ENCODE peak calls at places on chromosomes 12 and 14, in seven cellular contexts. J is GM23338; X is CD8-positive, alpha-beta T cell; O is PC-3; K is cardiac muscle cell; T is tibial artery; L is PC-9. V is an unnamed sample. For H3K4me1, the result is how much of the 10 kb centered on the place peaks cover.

GRCh38 chr12:68148261-68148951 is 11.1 kb downstream of the IFNG start:
- DNase-seq in J (peak), X (no peak), O (no peak), K (no peak), T (no peak), L (no peak), V (no peak)

GRCh38 chr14:81125536-81125935 is 95.2 kb downstream of the GTF2A1 start:
- DNase-seq in J (no peak), X (no peak), O (no peak), K (no peak), T (no peak), L (no peak), V (no peak)

GRCh38 chr12:59452259-59452658 is 143.6 kb upstream of the SLC16A7 start:
- DNase-seq in J (no peak), X (no peak), O (peak), K (peak), T (no peak), L (no peak), V (no peak)

GRCh38 chr12:52246720-52247621 is 13.9 kb downstream of the KRT7 start:
- DNase-seq in J (peak), X (no peak), O (peak), K (no peak), T (no peak), L (peak), V (no peak)

GRCh38 chr12:52992699-52993557 is 13.3 kb upstream of the EIF4B start:
- DNase-seq in J (no peak), X (no peak), O (peak), K (peak), T (no peak), L (peak), V (no peak)

GRCh38 chr12:47038270-47038748 is 41.1 kb upstream of the PCED1B start:
- DNase-seq in J (no peak), X (no peak), O (peak), K (peak), T (no peak), L (peak), V (no peak)

GRCh38 chr12:44431647-44432352 is 444.3 kb downstream of the NELL2 start:
- DNase-seq in J (no peak), X (no peak), O (no peak), K (no peak), T (no peak), L (no peak), V (no peak)

GRCh38 chr14:33728010-33728498 is 222.8 kb downstream of the EGLN3 start:
- DNase-seq in J (no peak), X (no peak), O (peak), K (no peak), T (no peak), L (no peak), V (no peak)

GRCh38 chr12:71640316-71640715 is 23.3 kb downstream of the ZFC3H1 start:
- DNase-seq in J (no peak), X (no peak), O (no peak), K (no peak), T (no peak), L (no peak), V (no peak)

GRCh38 chr12:15274561-15274967 is 47.7 kb upstream of the PTPRO start:
- DNase-seq in J (no peak), X (no peak), O (peak), K (no peak), T (no peak), L (peak), V (no peak)

GRCh38 chr14:104333903-104334811 is 195.8 kb downstream of the KIF26A start:
- DNase-seq in J (no peak), X (no peak), O (no peak), K (no peak), T (no peak), L (no peak), V (no peak)

GRCh38 chr12:57734586-57734985 is 4.0 kb downstream of the AGAP2 start:
- DNase-seq in J (no peak), X (no peak), O (no peak), K (no peak), T (no peak), L (no peak), V (no peak)

GRCh38 chr12:130976171-130976720 is 22.5 kb downstream of the ADGRD1 start:
- DNase-seq in J (no peak), X (no peak), O (no peak), K (no peak), T (no peak), L (no peak), V (no peak)

GRCh38 chr12:16573652-16574077 is 32.3 kb downstream of the LMO3 start:
- DNase-seq in J (peak), X (no peak), O (no peak), K (peak), T (peak), L (no peak), V (peak)

GRCh38 chr12:53065975-53066593 is 13.1 kb downstream of the SPRYD3 start:
- DNase-seq in J (peak), X (peak), O (peak), K (peak), T (peak), L (peak), V (peak)

GRCh38 chr12:59708059-59708458 is 112.2 kb downstream of the SLC16A7 start:
- DNase-seq in J (no peak), X (no peak), O (peak), K (peak), T (no peak), L (no peak), V (no peak)

GRCh38 chr12:4353785-4354208 is 25.7 kb downstream of the FGF23 start:
- DNase-seq in J (peak), X (peak), O (peak), K (peak), T (no peak), L (no peak), V (no peak)

GRCh38 chr14:104179126-104179525 is 40.7 kb downstream of the KIF26A start:
- DNase-seq in J (no peak), X (no peak), O (no peak), K (no peak), T (no peak), L (no peak), V (no peak)

GRCh38 chr12:74820324-74820723 is 282.7 kb downstream of the ATXN7L3B start:
- DNase-seq in J (peak), X (no peak), O (no peak), K (no peak), T (no peak), L (no peak), V (no peak)

GRCh38 chr12:65923228-65923627 is 98.9 kb downstream of the HMGA2 start:
- DNase-seq in J (no peak), X (no peak), O (no peak), K (no peak), T (no peak), L (no peak), V (no peak)

GRCh38 chr12:30823140-30823669 is 68.5 kb upstream of the CAPRIN2 start:
- DNase-seq in J (peak), X (peak), O (no peak), K (peak), T (no peak), L (no peak), V (peak)

GRCh38 chr14:20657216-20658211 is 16.0 kb upstream of the OR6S1 start:
- DNase-seq in J (peak), X (no peak), O (peak), K (no peak), T (no peak), L (peak), V (no peak)

GRCh38 chr12:1842183-1842904 is 22.0 kb downstream of the LRTM2 start:
- DNase-seq in J (no peak), X (no peak), O (no peak), K (no peak), T (no peak), L (no peak), V (no peak)

GRCh38 chr14:93212432-93212831 is 5.4 kb downstream of the UBR7 start:
- DNase-seq in J (no peak), X (no peak), O (no peak), K (no peak), T (no peak), L (no peak), V (no peak)

GRCh38 chr14:42172304-42172703 is 565.6 kb downstream of the LRFN5 start:
- DNase-seq in J (no peak), X (no peak), O (no peak), K (no peak), T (no peak), L (no peak), V (no peak)

GRCh38 chr12:48956279-48957140 is 777 bp downstream of the ARF3 start:
- DNase-seq in J (peak), X (no peak), O (peak), K (peak), T (peak), L (peak), V (peak)

GRCh38 chr12:6241495-6241894 is 41.3 kb downstream of the CD9 start:
- DNase-seq in J (no peak), X (no peak), O (no peak), K (no peak), T (no peak), L (no peak), V (no peak)

GRCh38 chr12:101480849-101481248 is 5.7 kb downstream of the SPIC start:
- DNase-seq in J (no peak), X (no peak), O (no peak), K (no peak), T (no peak), L (no peak), V (no peak)

GRCh38 chr14:64766430-64767151 is 62.4 kb downstream of the PLEKHG3 start:
- DNase-seq in J (peak), X (no peak), O (peak), K (no peak), T (no peak), L (peak), V (no peak)

GRCh38 chr12:65944637-65945036 is 120.4 kb downstream of the HMGA2 start:
- DNase-seq in J (no peak), X (no peak), O (peak), K (no peak), T (no peak), L (peak), V (no peak)

GRCh38 chr12:121364657-121365265 is 12.6 kb upstream of the ANAPC5 start:
- DNase-seq in J (no peak), X (no peak), O (peak), K (no peak), T (no peak), L (no peak), V (no peak)

DNA sequence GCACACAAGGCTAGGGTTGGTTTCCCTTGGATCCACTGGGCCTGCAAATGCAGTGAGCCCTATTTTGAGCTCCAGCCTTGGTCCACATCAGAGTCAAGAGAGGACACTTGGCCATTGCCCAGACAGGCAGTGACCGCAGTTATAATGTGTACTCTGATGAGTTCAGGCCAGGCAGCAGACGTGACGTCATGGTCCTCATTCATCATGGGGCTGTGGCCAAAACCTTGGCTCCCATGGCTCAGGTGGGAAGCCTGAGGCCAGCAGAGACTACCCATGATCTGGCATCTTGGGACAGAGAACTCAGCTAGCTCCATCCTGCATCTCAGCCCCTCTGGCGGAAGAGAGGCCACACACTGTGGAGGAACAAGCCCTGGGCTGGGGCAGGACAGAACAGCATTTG is 16.4 kb downstream of the TMEM63C start:
- DNase-seq in J (no peak), X (no peak), O (no peak), K (no peak), T (no peak), L (no peak), V (no peak)
- H3K4me1 ChIP-seq in J (under half), X (under half), O (under half), K (under half), T (under half), L (under half), V (under half)

GRCh38 chr14:67719866-67720265 is 18.2 kb downstream of the RDH12 start:
- DNase-seq in J (no peak), X (no peak), O (no peak), K (peak), T (no peak), L (no peak), V (no peak)
- H3K4me1 ChIP-seq in J (under half), X (under half), O (under half), K (under half), T (under half), L (under half), V (under half)

GRCh38 chr14:89298056-89298834 is 118.8 kb downstream of the FOXN3 start:
- DNase-seq in J (no peak), X (no peak), O (peak), K (no peak), T (no peak), L (no peak), V (no peak)

GRCh38 chr14:89299587-89299986 is 117.4 kb downstream of the FOXN3 start:
- DNase-seq in J (no peak), X (no peak), O (no peak), K (no peak), T (no peak), L (no peak), V (no peak)

GRCh38 chr14:89304972-89305703 is 111.9 kb downstream of the FOXN3 start:
- DNase-seq in J (no peak), X (no peak), O (peak), K (peak), T (peak), L (no peak), V (no peak)

GRCh38 chr14:89303452-89304435 is 113.3 kb downstream of the FOXN3 start:
- DNase-seq in J (no peak), X (no peak), O (peak), K (peak), T (peak), L (no peak), V (no peak)

DNA sequence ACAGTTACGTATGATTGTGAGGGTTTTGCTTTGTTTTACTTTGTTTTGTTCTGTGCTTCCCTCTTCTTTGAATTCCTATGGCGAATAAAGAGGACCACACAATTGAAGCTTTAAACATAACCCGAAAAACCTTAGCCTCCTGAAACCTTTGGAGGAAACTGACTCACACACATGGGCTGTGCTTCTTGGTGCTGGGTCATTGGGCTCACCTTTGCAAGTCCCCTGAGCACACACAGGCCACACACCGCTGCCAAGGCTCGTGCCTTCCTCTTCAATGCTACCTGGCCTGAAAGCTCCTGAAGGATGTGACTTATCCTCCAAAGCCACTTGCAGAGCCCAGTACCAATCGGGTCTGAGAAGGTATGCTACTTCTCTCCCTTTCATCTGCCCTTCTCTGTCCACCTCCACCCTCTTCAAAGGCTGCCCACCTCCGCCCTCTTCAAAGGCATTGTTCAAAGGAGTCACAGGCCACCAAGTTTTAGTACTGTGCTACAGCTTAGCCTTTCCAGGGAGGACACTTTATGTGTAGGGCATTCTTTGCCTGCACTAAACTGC is 114.6 kb downstream of the FOXN3 start:
- DNase-seq in J (no peak), X (no peak), O (no peak), K (no peak), T (no peak), L (no peak), V (no peak)
- H3K4me1 ChIP-seq in J (half or more), X (under half), O (under half), K (under half), T (under half), L (under half), V (under half)

DNA sequence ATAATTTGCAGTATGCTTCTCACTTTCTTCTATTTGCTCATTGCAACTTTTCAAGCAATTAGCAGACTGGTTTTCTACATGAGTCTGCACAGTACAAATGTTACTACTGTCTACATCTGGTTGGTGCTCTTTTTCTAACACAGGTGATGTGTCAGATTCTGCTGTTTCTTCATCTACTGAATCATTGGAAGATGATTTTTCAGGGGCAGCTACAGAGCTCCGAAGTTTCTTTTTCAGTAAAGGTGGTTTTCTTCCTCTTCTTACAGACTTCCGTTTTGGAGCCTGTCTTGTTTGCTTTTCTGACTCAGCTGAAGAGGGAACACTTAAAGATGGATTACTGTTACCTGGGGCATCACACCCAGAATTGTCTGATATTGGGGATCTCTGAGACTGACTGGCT is 62.1 kb downstream of the SCAF11 start:
- DNase-seq in J (no peak), X (no peak), O (peak), K (no peak), T (no peak), L (no peak), V (no peak)
- H3K4me1 ChIP-seq in J (under half), X (under half), O (under half), K (under half), T (under half), L (under half), V (under half)

DNA sequence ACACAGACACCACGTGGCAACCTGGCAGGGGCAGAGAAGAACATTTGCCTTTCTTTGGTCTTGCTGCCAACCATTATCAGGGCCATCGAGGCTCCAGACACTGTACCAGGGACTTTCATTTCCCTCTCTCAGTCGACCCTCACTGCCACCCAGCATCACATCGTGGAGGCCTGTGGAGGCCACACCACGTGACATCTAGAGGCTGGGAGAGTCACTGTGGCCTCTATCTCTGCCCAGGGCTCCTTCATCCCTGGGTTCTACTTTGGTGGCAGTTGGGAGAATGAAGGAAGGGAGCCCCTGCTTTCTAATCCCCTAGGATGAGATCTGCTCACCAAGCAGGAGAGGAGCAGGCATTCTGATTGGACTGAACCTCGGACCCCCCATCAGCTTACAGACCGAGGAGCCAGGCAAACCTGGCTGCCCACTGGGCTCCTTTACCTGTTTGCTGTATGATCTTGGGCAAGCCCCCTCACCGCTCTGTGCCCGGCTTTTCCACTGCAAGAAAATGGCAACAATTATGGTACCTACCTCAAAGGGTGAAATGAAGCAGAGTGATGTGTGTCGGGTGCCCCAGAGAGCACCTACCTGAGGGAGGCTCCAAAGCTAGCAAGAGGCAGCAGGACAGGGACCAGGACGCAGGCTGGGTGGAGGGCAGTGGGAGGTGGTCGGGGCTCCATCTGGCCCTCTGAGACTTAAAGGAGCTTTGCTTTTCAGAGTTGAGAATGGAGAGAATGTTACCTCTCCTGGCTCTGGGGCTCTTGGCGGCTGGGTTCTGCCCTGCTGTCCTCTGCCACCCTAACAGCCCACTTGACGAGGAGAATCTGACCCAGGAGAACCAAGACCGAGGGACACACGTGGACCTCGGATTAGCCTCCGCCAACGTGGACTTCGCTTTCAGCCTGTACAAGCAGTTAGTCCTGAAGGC is 1.8 kb downstream of the SERPINA3 start:
- DNase-seq in J (no peak), X (no peak), O (no peak), K (no peak), T (peak), L (no peak), V (no peak)
- H3K4me1 ChIP-seq in J (under half), X (under half), O (under half), K (under half), T (under half), L (under half), V (under half)

GRCh38 chr12:23945249-23945648 is 4.2 kb downstream of the SOX5 start:
- DNase-seq in J (no peak), X (no peak), O (no peak), K (no peak), T (no peak), L (no peak), V (no peak)

GRCh38 chr12:23949212-23950010 is at the start of gene SOX5:
- DNase-seq in J (peak), X (no peak), O (no peak), K (peak), T (peak), L (no peak), V (peak)

GRCh38 chr12:23944067-23944466 is 5.4 kb downstream of the SOX5 start:
- DNase-seq in J (peak), X (no peak), O (no peak), K (no peak), T (no peak), L (no peak), V (peak)

GRCh38 chr12:23950011-23950774 is 723 bp upstream of the SOX5 start:
- DNase-seq in J (peak), X (no peak), O (no peak), K (peak), T (peak), L (no peak), V (peak)

DNA sequence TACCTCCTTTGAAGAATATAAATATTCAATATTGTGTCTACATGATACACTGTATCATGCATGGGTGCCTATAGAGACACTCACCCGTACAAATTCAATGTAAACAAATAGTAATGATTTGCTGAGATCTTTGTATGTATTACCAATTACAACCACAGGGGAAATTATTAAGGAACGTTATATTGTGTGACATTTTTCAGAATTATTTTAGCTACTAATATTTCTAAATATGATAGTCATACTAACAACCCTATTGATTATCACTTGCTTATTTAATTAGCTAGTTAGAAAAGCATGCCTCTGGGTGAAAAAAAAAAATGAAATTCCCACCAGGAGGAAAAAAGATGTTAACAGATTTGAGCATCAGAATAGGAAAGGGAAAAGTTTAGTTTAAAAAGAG is 2.1 kb downstream of the SOX5 start:
- DNase-seq in J (no peak), X (no peak), O (no peak), K (no peak), T (no peak), L (no peak), V (no peak)
- H3K4me1 ChIP-seq in J (under half), X (under half), O (under half), K (under half), T (under half), L (under half), V (under half)

GRCh38 chr14:32434880-32435279 is 105.8 kb downstream of the AKAP6 start:
- DNase-seq in J (no peak), X (no peak), O (no peak), K (no peak), T (no peak), L (no peak), V (no peak)
- H3K4me1 ChIP-seq in J (under half), X (under half), O (under half), K (under half), T (under half), L (under half), V (under half)